ENCODE peak calls at places on chromosomes 3 and 15, in six cellular contexts. One of them, this sample, is unnamed.
A peak's percentile ranks its signal among the peaks of the same experiment; 100 is the strongest.

GRCh38 chr3:140597792-140598191 is 80.1 kb upstream of the TRIM42 start:
- DNase-seq in PC-3: no peak
- DNase-seq in PC-9: no peak
- DNase-seq in neural progenitor cell: no peak
- DNase-seq in GM23338: no peak
- DNase-seq in MM.1S: no peak
- DNase-seq in this sample: no peak

GRCh38 chr3:193693774-193694173 is 100.8 kb downstream of the OPA1 start:
- DNase-seq in GM23338: no peak
- DNase-seq in neural progenitor cell: no peak
- DNase-seq in PC-9: no peak
- DNase-seq in MM.1S: no peak
- DNase-seq in PC-3: no peak
- DNase-seq in this sample: no peak

GRCh38 chr15:80068578-80068977 is 9.1 kb downstream of the ZFAND6 start:
- DNase-seq in PC-3: no peak
- DNase-seq in neural progenitor cell: no peak
- DNase-seq in MM.1S: no peak
- DNase-seq in GM23338: no peak
- DNase-seq in PC-9: no peak
- DNase-seq in this sample: peak; percentile 91

GRCh38 chr3:111954228-111954990 is 24.4 kb upstream of the ABHD10 start:
- DNase-seq in neural progenitor cell: no peak
- DNase-seq in GM23338: no peak
- DNase-seq in PC-9: no peak
- DNase-seq in PC-3: no peak
- DNase-seq in MM.1S: no peak
- DNase-seq in this sample: peak; percentile 42

GRCh38 chr3:122974764-122975162 is 52.8 kb downstream of the SEMA5B start:
- DNase-seq in GM23338: no peak
- DNase-seq in MM.1S: no peak
- DNase-seq in PC-3: peak; percentile 59
- DNase-seq in neural progenitor cell: no peak
- DNase-seq in PC-9: peak; percentile 55
- DNase-seq in this sample: peak; percentile 49

GRCh38 chr15:42444415-42445063 is 46.4 kb downstream of the ZNF106 start:
- DNase-seq in PC-9: no peak
- DNase-seq in neural progenitor cell: no peak
- DNase-seq in PC-3: no peak
- DNase-seq in GM23338: peak; percentile 34
- DNase-seq in MM.1S: no peak
- DNase-seq in this sample: peak; percentile 39

GRCh38 chr3:7506606-7507180 is 645.8 kb downstream of the GRM7 start:
- DNase-seq in neural progenitor cell: no peak
- DNase-seq in PC-3: no peak
- DNase-seq in PC-9: no peak
- DNase-seq in MM.1S: no peak
- DNase-seq in GM23338: no peak
- DNase-seq in this sample: no peak

GRCh38 chr15:75620043-75620775 is 5.3 kb downstream of the SNUPN start:
- DNase-seq in GM23338: no peak
- DNase-seq in PC-3: no peak
- DNase-seq in MM.1S: no peak
- DNase-seq in PC-9: no peak
- DNase-seq in neural progenitor cell: no peak
- DNase-seq in this sample: peak; percentile 82

GRCh38 chr15:86550075-86550474 is 470.4 kb downstream of the AGBL1 start:
- DNase-seq in PC-9: no peak
- DNase-seq in neural progenitor cell: no peak
- DNase-seq in MM.1S: no peak
- DNase-seq in PC-3: no peak
- DNase-seq in GM23338: no peak
- DNase-seq in this sample: no peak

GRCh38 chr3:192881159-192881786 is 36.4 kb downstream of the MB21D2 start:
- DNase-seq in neural progenitor cell: no peak
- DNase-seq in PC-9: no peak
- DNase-seq in MM.1S: no peak
- DNase-seq in PC-3: no peak
- DNase-seq in GM23338: no peak
- DNase-seq in this sample: no peak

GRCh38 chr3:15303728-15304127 is 28.7 kb downstream of the SH3BP5 start:
- DNase-seq in neural progenitor cell: no peak
- DNase-seq in PC-3: no peak
- DNase-seq in GM23338: no peak
- DNase-seq in MM.1S: no peak
- DNase-seq in PC-9: no peak
- DNase-seq in this sample: no peak

GRCh38 chr3:119236756-119237155 is 3.9 kb downstream of the B4GALT4 start:
- DNase-seq in PC-9: no peak
- DNase-seq in GM23338: no peak
- DNase-seq in neural progenitor cell: no peak
- DNase-seq in MM.1S: no peak
- DNase-seq in PC-3: no peak
- DNase-seq in this sample: no peak

GRCh38 chr3:157109267-157110141 is 50.4 kb downstream of the CCNL1 start:
- DNase-seq in GM23338: no peak
- DNase-seq in PC-9: no peak
- DNase-seq in neural progenitor cell: no peak
- DNase-seq in MM.1S: no peak
- DNase-seq in PC-3: no peak
- DNase-seq in this sample: no peak

GRCh38 chr3:126894516-126894915 is 88.4 kb upstream of the PLXNA1 start:
- DNase-seq in PC-9: no peak
- DNase-seq in GM23338: no peak
- DNase-seq in MM.1S: no peak
- DNase-seq in PC-3: no peak
- DNase-seq in neural progenitor cell: no peak
- DNase-seq in this sample: no peak

GRCh38 chr3:36648241-36649034 is 115.9 kb downstream of the DCLK3 start:
- DNase-seq in neural progenitor cell: no peak
- DNase-seq in GM23338: no peak
- DNase-seq in MM.1S: no peak
- DNase-seq in PC-9: peak; percentile 93
- DNase-seq in PC-3: peak; percentile 94
- DNase-seq in this sample: peak; percentile 94

GRCh38 chr3:197891-198491 is 1.4 kb downstream of the CHL1 start:
- DNase-seq in PC-9: no peak
- DNase-seq in PC-3: no peak
- DNase-seq in MM.1S: no peak
- DNase-seq in GM23338: peak; percentile 41
- DNase-seq in neural progenitor cell: peak; percentile 38
- DNase-seq in this sample: no peak

GRCh38 chr15:37586976-37587375 is 347.5 kb upstream of the TMCO5A start:
- DNase-seq in MM.1S: no peak
- DNase-seq in PC-3: no peak
- DNase-seq in PC-9: no peak
- DNase-seq in neural progenitor cell: no peak
- DNase-seq in GM23338: no peak
- DNase-seq in this sample: peak; percentile 27

GRCh38 chr3:42079701-42080323 is 11.3 kb upstream of the TRAK1 start:
- DNase-seq in PC-9: peak; percentile 92
- DNase-seq in MM.1S: no peak
- DNase-seq in PC-3: peak; percentile 66
- DNase-seq in neural progenitor cell: no peak
- DNase-seq in GM23338: no peak
- DNase-seq in this sample: no peak

GRCh38 chr3:54900954-54901591 is 26.8 kb downstream of the LRTM1 start:
- DNase-seq in GM23338: no peak
- DNase-seq in MM.1S: no peak
- DNase-seq in neural progenitor cell: no peak
- DNase-seq in PC-9: no peak
- DNase-seq in PC-3: no peak
- DNase-seq in this sample: peak; percentile 34

GRCh38 chr3:43748179-43748578 is 57.4 kb downstream of the ABHD5 start:
- DNase-seq in PC-3: peak; percentile 52
- DNase-seq in neural progenitor cell: no peak
- DNase-seq in GM23338: no peak
- DNase-seq in PC-9: no peak
- DNase-seq in MM.1S: no peak
- DNase-seq in this sample: peak; percentile 78

GRCh38 chr3:16849795-16850194 is 35.0 kb upstream of the PLCL2 start:
- DNase-seq in MM.1S: no peak
- DNase-seq in neural progenitor cell: no peak
- DNase-seq in PC-3: no peak
- DNase-seq in GM23338: no peak
- DNase-seq in PC-9: no peak
- DNase-seq in this sample: peak; percentile 51

GRCh38 chr3:134364936-134365765 is 9.1 kb downstream of the AMOTL2 start:
- DNase-seq in PC-9: no peak
- DNase-seq in MM.1S: no peak
- DNase-seq in GM23338: no peak
- DNase-seq in neural progenitor cell: peak; percentile 4
- DNase-seq in PC-3: no peak
- DNase-seq in this sample: peak; percentile 56

GRCh38 chr15:26352406-26352805 is 420.5 kb downstream of the GABRB3 start:
- DNase-seq in MM.1S: no peak
- DNase-seq in PC-3: no peak
- DNase-seq in GM23338: no peak
- DNase-seq in PC-9: no peak
- DNase-seq in neural progenitor cell: no peak
- DNase-seq in this sample: no peak

GRCh38 chr3:109994853-109995252 is 657.5 kb upstream of the DPPA4 start:
- DNase-seq in neural progenitor cell: no peak
- DNase-seq in PC-3: peak; percentile 35
- DNase-seq in MM.1S: no peak
- DNase-seq in PC-9: no peak
- DNase-seq in GM23338: no peak
- DNase-seq in this sample: no peak

GRCh38 chr3:195124378-195124985 is 146.5 kb downstream of the XXYLT1 start:
- DNase-seq in PC-9: peak; percentile 3
- DNase-seq in neural progenitor cell: no peak
- DNase-seq in GM23338: no peak
- DNase-seq in MM.1S: no peak
- DNase-seq in PC-3: no peak
- DNase-seq in this sample: no peak

GRCh38 chr3:81891056-81891455 is 129.6 kb upstream of the GBE1 start:
- DNase-seq in GM23338: no peak
- DNase-seq in PC-9: no peak
- DNase-seq in MM.1S: no peak
- DNase-seq in neural progenitor cell: no peak
- DNase-seq in PC-3: no peak
- DNase-seq in this sample: no peak

GRCh38 chr3:10238330-10238995 is 9.8 kb upstream of the TATDN2 start:
- DNase-seq in PC-3: no peak
- DNase-seq in GM23338: no peak
- DNase-seq in PC-9: no peak
- DNase-seq in MM.1S: no peak
- DNase-seq in neural progenitor cell: no peak
- DNase-seq in this sample: no peak

GRCh38 chr15:87477759-87478687 is 778.5 kb downstream of the NTRK3 start:
- DNase-seq in PC-3: peak; percentile 49
- DNase-seq in MM.1S: no peak
- DNase-seq in neural progenitor cell: peak; percentile 15
- DNase-seq in GM23338: peak; percentile 37
- DNase-seq in PC-9: no peak
- DNase-seq in this sample: peak; percentile 74

GRCh38 chr3:103047640-103048370 is 613.0 kb downstream of the ZPLD1 start:
- DNase-seq in GM23338: no peak
- DNase-seq in PC-9: no peak
- DNase-seq in neural progenitor cell: no peak
- DNase-seq in PC-3: no peak
- DNase-seq in MM.1S: no peak
- DNase-seq in this sample: no peak

GRCh38 chr3:7621645-7622044 is 760.7 kb downstream of the GRM7 start:
- DNase-seq in PC-9: no peak
- DNase-seq in neural progenitor cell: no peak
- DNase-seq in PC-3: no peak
- DNase-seq in GM23338: no peak
- DNase-seq in MM.1S: no peak
- DNase-seq in this sample: no peak

GRCh38 chr3:29708884-29709283 is 428.0 kb downstream of the RBMS3 start:
- DNase-seq in MM.1S: no peak
- DNase-seq in GM23338: no peak
- DNase-seq in neural progenitor cell: peak; percentile 14
- DNase-seq in PC-9: no peak
- DNase-seq in PC-3: no peak
- DNase-seq in this sample: no peak

GRCh38 chr3:150238995-150239612 is 169.0 kb upstream of the TSC22D2 start:
- DNase-seq in neural progenitor cell: peak; percentile 63
- DNase-seq in PC-9: peak; percentile 41
- DNase-seq in PC-3: peak; percentile 77
- DNase-seq in GM23338: peak; percentile 88
- DNase-seq in MM.1S: no peak
- DNase-seq in this sample: no peak

GRCh38 chr15:83713242-83713641 is 59.3 kb downstream of the ADAMTSL3 start:
- DNase-seq in PC-9: no peak
- DNase-seq in neural progenitor cell: no peak
- DNase-seq in MM.1S: no peak
- DNase-seq in PC-3: no peak
- DNase-seq in GM23338: no peak
- DNase-seq in this sample: no peak

GRCh38 chr3:187011915-187012314 is 81.6 kb downstream of the ST6GAL1 start:
- DNase-seq in PC-3: no peak
- DNase-seq in GM23338: no peak
- DNase-seq in PC-9: no peak
- DNase-seq in neural progenitor cell: no peak
- DNase-seq in MM.1S: peak; percentile 59
- DNase-seq in this sample: no peak
- H3F3A ChIP-seq in PC-3: no peaks in the 10 kb centered on the region
- H3F3A ChIP-seq in GM23338: no peaks in the 10 kb centered on the region
- H3F3A ChIP-seq in PC-9: no peaks in the 10 kb centered on the region
- H3F3A ChIP-seq in neural progenitor cell: no peaks in the 10 kb centered on the region
- H3F3A ChIP-seq in MM.1S: peaks cover 12% of the 10 kb centered on the region
- H3F3A ChIP-seq in this sample: no peaks in the 10 kb centered on the region

GRCh38 chr15:70650567-70650966 is 112.8 kb downstream of the UACA start:
- DNase-seq in PC-9: no peak
- DNase-seq in PC-3: no peak
- DNase-seq in MM.1S: no peak
- DNase-seq in GM23338: no peak
- DNase-seq in neural progenitor cell: no peak
- DNase-seq in this sample: no peak
- H3F3A ChIP-seq in PC-9: no peaks in the 10 kb centered on the region
- H3F3A ChIP-seq in PC-3: no peaks in the 10 kb centered on the region
- H3F3A ChIP-seq in MM.1S: no peaks in the 10 kb centered on the region
- H3F3A ChIP-seq in GM23338: no peaks in the 10 kb centered on the region
- H3F3A ChIP-seq in neural progenitor cell: peaks cover 6% of the 10 kb centered on the region
- H3F3A ChIP-seq in this sample: peaks cover 49% of the 10 kb centered on the region

DNA sequence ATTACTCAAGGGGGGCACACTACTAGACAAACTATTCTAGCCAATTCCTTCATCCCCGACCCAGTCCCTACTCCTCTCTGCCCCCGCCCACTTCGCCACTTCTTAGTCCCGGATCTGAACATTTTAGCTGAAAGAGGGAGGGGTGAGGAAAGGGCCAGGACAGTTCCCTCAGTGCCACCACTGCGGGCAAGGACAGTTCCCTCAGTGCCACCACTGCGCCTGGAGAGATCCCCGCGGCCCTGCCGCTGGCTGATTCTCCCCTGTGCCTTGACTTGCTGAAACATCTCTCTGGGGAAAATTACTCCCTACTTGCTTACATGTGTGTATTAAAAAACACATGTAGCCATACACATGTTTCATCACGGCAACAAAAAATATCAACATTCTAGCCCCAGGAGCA is 11.3 kb downstream of the SOX2 start:
- DNase-seq in neural progenitor cell: no peak
- DNase-seq in MM.1S: no peak
- DNase-seq in GM23338: no peak
- DNase-seq in PC-9: peak; percentile 10
- DNase-seq in PC-3: no peak
- DNase-seq in this sample: no peak
- H3F3A ChIP-seq in neural progenitor cell: peaks cover 100% of the 10 kb centered on the region
- H3F3A ChIP-seq in MM.1S: no peaks in the 10 kb centered on the region
- H3F3A ChIP-seq in GM23338: no peaks in the 10 kb centered on the region
- H3F3A ChIP-seq in PC-9: no peaks in the 10 kb centered on the region
- H3F3A ChIP-seq in PC-3: no peaks in the 10 kb centered on the region
- H3F3A ChIP-seq in this sample: no peaks in the 10 kb centered on the region

GRCh38 chr15:59394166-59394661 is 21.5 kb upstream of the MYO1E start:
- DNase-seq in neural progenitor cell: no peak
- DNase-seq in MM.1S: no peak
- DNase-seq in PC-9: no peak
- DNase-seq in GM23338: no peak
- DNase-seq in PC-3: no peak
- DNase-seq in this sample: peak; percentile 28
- H3F3A ChIP-seq in neural progenitor cell: no peaks in the 10 kb centered on the region
- H3F3A ChIP-seq in MM.1S: no peaks in the 10 kb centered on the region
- H3F3A ChIP-seq in PC-9: no peaks in the 10 kb centered on the region
- H3F3A ChIP-seq in GM23338: no peaks in the 10 kb centered on the region
- H3F3A ChIP-seq in PC-3: no peaks in the 10 kb centered on the region
- H3F3A ChIP-seq in this sample: no peaks in the 10 kb centered on the region

This sample was measured in GM23248.